ENCODE peak calls at places on chromosomes 5 and 9, in four cellular contexts. R is fibroblast of the conjunctiva, B is A549, S is GM10248. E is an unnamed sample.

GRCh38 chr9:130186051-130186450 is 13.8 kb downstream of the NCS1 start:
- DNase-seq in R (no peak), B (no peak), S (no peak), E (no peak)

GRCh38 chr5:168347368-168347767 is 55.9 kb downstream of the WWC1 start:
- DNase-seq in R (no peak), B (no peak), S (no peak), E (no peak)

GRCh38 chr9:96027271-96028131 is 152.0 kb downstream of the ERCC6L2 start:
- DNase-seq in R (no peak), B (no peak), S (no peak), E (no peak)

GRCh38 chr5:134944630-134945029 is 23.1 kb upstream of the CATSPER3 start:
- DNase-seq in R (no peak), B (no peak), S (no peak), E (no peak)

GRCh38 chr9:99433555-99433954 is 211.5 kb downstream of the SEC61B start:
- DNase-seq in R (peak), B (peak), S (peak), E (peak)

GRCh38 chr9:95504053-95504963 is 12.5 kb downstream of the PTCH1 start:
- DNase-seq in R (no peak), B (peak), S (no peak), E (peak)

GRCh38 chr9:98502976-98503325 is 205.8 kb downstream of the GABBR2 start:
- DNase-seq in R (no peak), B (peak), S (no peak), E (no peak)

GRCh38 chr9:33112099-33112498 is 35.6 kb upstream of the SMU1 start:
- DNase-seq in R (no peak), B (no peak), S (no peak), E (no peak)

GRCh38 chr9:77163889-77164288 is 13.4 kb upstream of the VPS13A start:
- DNase-seq in R (peak), B (no peak), S (no peak), E (no peak)

GRCh38 chr5:141783599-141784296 is 94.5 kb downstream of the PCDH1 start:
- DNase-seq in R (no peak), B (peak), S (no peak), E (no peak)

GRCh38 chr5:86971034-86971511 is 296.6 kb upstream of the RASA1 start:
- DNase-seq in R (no peak), B (peak), S (no peak), E (peak)

GRCh38 chr5:151406322-151406947 is 41.0 kb upstream of the SLC36A1 start:
- DNase-seq in R (no peak), B (peak), S (no peak), E (peak)

GRCh38 chr9:20319641-20320337 is 302.5 kb downstream of the MLLT3 start:
- DNase-seq in R (peak), B (peak), S (no peak), E (no peak)

GRCh38 chr5:168964182-168964581 is 336.8 kb downstream of the SLIT3 start:
- DNase-seq in R (no peak), B (no peak), S (no peak), E (no peak)

GRCh38 chr5:172775326-172776234 is 4.6 kb upstream of the DUSP1 start:
- DNase-seq in R (peak), B (peak), S (no peak), E (peak)

GRCh38 chr5:128546658-128547281 is 8.7 kb upstream of the FBN2 start:
- DNase-seq in R (no peak), B (no peak), S (no peak), E (no peak)

GRCh38 chr5:32163785-32164184 is 10.3 kb downstream of the GOLPH3 start:
- DNase-seq in R (no peak), B (no peak), S (peak), E (no peak)

GRCh38 chr9:136741885-136742568 is 713 bp downstream of the LCN10 start:
- DNase-seq in R (no peak), B (no peak), S (peak), E (no peak)

GRCh38 chr5:96629774-96630173 is 32.4 kb upstream of the CAST start:
- DNase-seq in R (peak), B (peak), S (no peak), E (peak)

GRCh38 chr9:90189306-90189705 is 453.3 kb downstream of the DIRAS2 start:
- DNase-seq in R (no peak), B (no peak), S (peak), E (no peak)

GRCh38 chr5:168390491-168390890 is 95.8 kb upstream of the RARS1 start:
- DNase-seq in R (no peak), B (peak), S (no peak), E (no peak)

GRCh38 chr9:83473488-83473971 is 64.7 kb downstream of the FRMD3 start:
- DNase-seq in R (no peak), B (peak), S (peak), E (no peak)

GRCh38 chr5:109102291-109102690 is 307.5 kb downstream of the PJA2 start:
- DNase-seq in R (no peak), B (no peak), S (no peak), E (no peak)

GRCh38 chr9:78860806-78861475 is 564.0 kb downstream of the PSAT1 start:
- DNase-seq in R (peak), B (no peak), S (no peak), E (no peak)

GRCh38 chr5:98341711-98342042 is 431.8 kb upstream of the RGMB start:
- DNase-seq in R (no peak), B (no peak), S (no peak), E (no peak)

GRCh38 chr5:97046270-97046982 is 96.0 kb downstream of the LIX1 start:
- DNase-seq in R (no peak), B (peak), S (no peak), E (no peak)

GRCh38 chr5:61926911-61927310 is 379.1 kb upstream of the KIF2A start:
- DNase-seq in R (no peak), B (no peak), S (no peak), E (no peak)

GRCh38 chr9:92196400-92196799 is 81.2 kb upstream of the SPTLC1 start:
- DNase-seq in R (no peak), B (no peak), S (no peak), E (no peak)

GRCh38 chr5:113336975-113337374 is 97.8 kb downstream of the TSSK1B start:
- DNase-seq in R (no peak), B (peak), S (no peak), E (peak)

GRCh38 chr9:113584728-113585442 is 121.4 kb downstream of the RGS3 start:
- DNase-seq in R (no peak), B (no peak), S (no peak), E (no peak)

GRCh38 chr9:16258708-16259107 is 611.8 kb downstream of the BNC2 start:
- DNase-seq in R (no peak), B (no peak), S (no peak), E (no peak)

GRCh38 chr9:130714586-130715110 is 21.1 kb downstream of the EXOSC2 start:
- DNase-seq in R (no peak), B (no peak), S (no peak), E (no peak)

GRCh38 chr5:68239485-68239884 is 23.9 kb downstream of the PIK3R1 start:
- DNase-seq in R (no peak), B (no peak), S (peak), E (peak)

GRCh38 chr5:43425965-43426364 is 13.8 kb upstream of the CCL28 start:
- DNase-seq in R (no peak), B (peak), S (no peak), E (no peak)

GRCh38 chr9:134679616-134680392 is 38.2 kb downstream of the COL5A1 start:
- DNase-seq in R (no peak), B (no peak), S (no peak), E (no peak)

E was measured in HepG2.